ENCODE peak calls at places on chromosome 13, in nine cellular contexts. One of them, this sample, is unnamed.

GRCh38 chr13:101919541-101920306 is 467.2 kb downstream of the ITGBL1 start:
- DNase-seq in GM04503: no peak
- DNase-seq in posterior cingulate gyrus: no peak
- DNase-seq in nephron progenitor cell: peak
- DNase-seq in NCI-H1417: peak
- DNase-seq in NCI-H2081: peak
- DNase-seq in right atrium auricular region: no peak
- DNase-seq in small intestine: no peak
- DNase-seq in IMR-90: peak
- DNase-seq in this sample: peak

GRCh38 chr13:36819811-36820140 is 754 bp downstream of the RFXAP start:
- DNase-seq in GM04503: no peak
- DNase-seq in posterior cingulate gyrus: no peak
- DNase-seq in nephron progenitor cell: no peak
- DNase-seq in NCI-H1417: peak
- DNase-seq in NCI-H2081: no peak
- DNase-seq in right atrium auricular region: no peak
- DNase-seq in small intestine: peak
- DNase-seq in IMR-90: peak
- DNase-seq in this sample: peak

GRCh38 chr13:93685900-93686299 is 459.3 kb downstream of the GPC6 start:
- DNase-seq in GM04503: no peak
- DNase-seq in posterior cingulate gyrus: no peak
- DNase-seq in nephron progenitor cell: no peak
- DNase-seq in NCI-H1417: no peak
- DNase-seq in NCI-H2081: no peak
- DNase-seq in right atrium auricular region: no peak
- DNase-seq in small intestine: no peak
- DNase-seq in IMR-90: no peak
- DNase-seq in this sample: no peak

GRCh38 chr13:35824395-35824794 is 306.8 kb downstream of the DCLK1 start:
- DNase-seq in GM04503: no peak
- DNase-seq in posterior cingulate gyrus: peak
- DNase-seq in nephron progenitor cell: no peak
- DNase-seq in NCI-H1417: no peak
- DNase-seq in NCI-H2081: no peak
- DNase-seq in right atrium auricular region: no peak
- DNase-seq in small intestine: no peak
- DNase-seq in IMR-90: no peak
- DNase-seq in this sample: no peak

GRCh38 chr13:113453962-113454361 is 674 bp upstream of the ADPRHL1 start:
- DNase-seq in GM04503: peak
- DNase-seq in posterior cingulate gyrus: no peak
- DNase-seq in nephron progenitor cell: no peak
- DNase-seq in NCI-H1417: no peak
- DNase-seq in NCI-H2081: no peak
- DNase-seq in right atrium auricular region: no peak
- DNase-seq in small intestine: no peak
- DNase-seq in IMR-90: no peak
- DNase-seq in this sample: no peak

GRCh38 chr13:107819071-107819470 is 396.3 kb downstream of the LIG4 start:
- DNase-seq in GM04503: no peak
- DNase-seq in posterior cingulate gyrus: no peak
- DNase-seq in nephron progenitor cell: no peak
- DNase-seq in NCI-H1417: no peak
- DNase-seq in NCI-H2081: no peak
- DNase-seq in right atrium auricular region: no peak
- DNase-seq in small intestine: no peak
- DNase-seq in IMR-90: no peak
- DNase-seq in this sample: no peak

GRCh38 chr13:45162194-45162593 is 38.7 kb downstream of the KCTD4 start:
- DNase-seq in GM04503: no peak
- DNase-seq in posterior cingulate gyrus: no peak
- DNase-seq in nephron progenitor cell: no peak
- DNase-seq in NCI-H1417: no peak
- DNase-seq in NCI-H2081: no peak
- DNase-seq in right atrium auricular region: no peak
- DNase-seq in small intestine: no peak
- DNase-seq in IMR-90: peak
- DNase-seq in this sample: no peak

GRCh38 chr13:39253774-39254173 is 215.5 kb downstream of the NHLRC3 start:
- DNase-seq in GM04503: no peak
- DNase-seq in posterior cingulate gyrus: no peak
- DNase-seq in nephron progenitor cell: no peak
- DNase-seq in NCI-H1417: no peak
- DNase-seq in NCI-H2081: no peak
- DNase-seq in right atrium auricular region: no peak
- DNase-seq in small intestine: no peak
- DNase-seq in IMR-90: peak
- DNase-seq in this sample: no peak

GRCh38 chr13:110559986-110560385 is 1.5 kb downstream of the RAB20 start:
- DNase-seq in GM04503: no peak
- DNase-seq in posterior cingulate gyrus: no peak
- DNase-seq in nephron progenitor cell: no peak
- DNase-seq in NCI-H1417: no peak
- DNase-seq in NCI-H2081: no peak
- DNase-seq in right atrium auricular region: no peak
- DNase-seq in small intestine: no peak
- DNase-seq in IMR-90: no peak
- DNase-seq in this sample: no peak

GRCh38 chr13:104671901-104672300 is 1605.7 kb upstream of the SLC10A2 start:
- DNase-seq in GM04503: no peak
- DNase-seq in posterior cingulate gyrus: no peak
- DNase-seq in nephron progenitor cell: no peak
- DNase-seq in NCI-H1417: no peak
- DNase-seq in NCI-H2081: no peak
- DNase-seq in right atrium auricular region: no peak
- DNase-seq in small intestine: no peak
- DNase-seq in IMR-90: no peak
- DNase-seq in this sample: no peak

GRCh38 chr13:94860981-94861407 is 148.6 kb upstream of the SOX21 start:
- DNase-seq in GM04503: no peak
- DNase-seq in posterior cingulate gyrus: no peak
- DNase-seq in nephron progenitor cell: no peak
- DNase-seq in NCI-H1417: no peak
- DNase-seq in NCI-H2081: no peak
- DNase-seq in right atrium auricular region: no peak
- DNase-seq in small intestine: no peak
- DNase-seq in IMR-90: peak
- DNase-seq in this sample: no peak

GRCh38 chr13:38636756-38637155 is 50.1 kb upstream of the FREM2 start:
- DNase-seq in GM04503: no peak
- DNase-seq in posterior cingulate gyrus: no peak
- DNase-seq in nephron progenitor cell: no peak
- DNase-seq in NCI-H1417: no peak
- DNase-seq in NCI-H2081: no peak
- DNase-seq in right atrium auricular region: no peak
- DNase-seq in small intestine: peak
- DNase-seq in IMR-90: no peak
- DNase-seq in this sample: no peak

GRCh38 chr13:20873348-20873747 is 29.2 kb downstream of the XPO4 start:
- DNase-seq in GM04503: peak
- DNase-seq in posterior cingulate gyrus: no peak
- DNase-seq in nephron progenitor cell: no peak
- DNase-seq in NCI-H1417: no peak
- DNase-seq in NCI-H2081: no peak
- DNase-seq in right atrium auricular region: no peak
- DNase-seq in small intestine: no peak
- DNase-seq in IMR-90: peak
- DNase-seq in this sample: no peak

GRCh38 chr13:23547000-23547590 is 23.1 kb upstream of the TNFRSF19 start:
- DNase-seq in GM04503: peak
- DNase-seq in posterior cingulate gyrus: no peak
- DNase-seq in nephron progenitor cell: peak
- DNase-seq in NCI-H1417: no peak
- DNase-seq in NCI-H2081: no peak
- DNase-seq in right atrium auricular region: peak
- DNase-seq in small intestine: no peak
- DNase-seq in IMR-90: peak
- DNase-seq in this sample: no peak

GRCh38 chr13:50400930-50401553 is 385.8 kb downstream of the KCNRG start:
- DNase-seq in GM04503: peak
- DNase-seq in posterior cingulate gyrus: no peak
- DNase-seq in nephron progenitor cell: no peak
- DNase-seq in NCI-H1417: no peak
- DNase-seq in NCI-H2081: no peak
- DNase-seq in right atrium auricular region: no peak
- DNase-seq in small intestine: no peak
- DNase-seq in IMR-90: peak
- DNase-seq in this sample: no peak

GRCh38 chr13:51539887-51540286 is 44.4 kb upstream of the WDFY2 start:
- DNase-seq in GM04503: no peak
- DNase-seq in posterior cingulate gyrus: no peak
- DNase-seq in nephron progenitor cell: no peak
- DNase-seq in NCI-H1417: no peak
- DNase-seq in NCI-H2081: no peak
- DNase-seq in right atrium auricular region: no peak
- DNase-seq in small intestine: no peak
- DNase-seq in IMR-90: peak
- DNase-seq in this sample: peak

GRCh38 chr13:105665284-105665683 is 870.2 kb downstream of the EFNB2 start:
- DNase-seq in GM04503: peak
- DNase-seq in posterior cingulate gyrus: no peak
- DNase-seq in nephron progenitor cell: no peak
- DNase-seq in NCI-H1417: no peak
- DNase-seq in NCI-H2081: no peak
- DNase-seq in right atrium auricular region: no peak
- DNase-seq in small intestine: no peak
- DNase-seq in IMR-90: peak
- DNase-seq in this sample: no peak

GRCh38 chr13:26529441-26529840 is 28.0 kb upstream of the WASF3 start:
- DNase-seq in GM04503: peak
- DNase-seq in posterior cingulate gyrus: no peak
- DNase-seq in nephron progenitor cell: peak
- DNase-seq in NCI-H1417: no peak
- DNase-seq in NCI-H2081: no peak
- DNase-seq in right atrium auricular region: no peak
- DNase-seq in small intestine: peak
- DNase-seq in IMR-90: peak
- DNase-seq in this sample: no peak

GRCh38 chr13:75302031-75302430 is 179.9 kb downstream of the TBC1D4 start:
- DNase-seq in GM04503: no peak
- DNase-seq in posterior cingulate gyrus: no peak
- DNase-seq in nephron progenitor cell: no peak
- DNase-seq in NCI-H1417: no peak
- DNase-seq in NCI-H2081: no peak
- DNase-seq in right atrium auricular region: no peak
- DNase-seq in small intestine: no peak
- DNase-seq in IMR-90: no peak
- DNase-seq in this sample: no peak

GRCh38 chr13:43830481-43830873 is 43.7 kb upstream of the ENOX1 start:
- DNase-seq in GM04503: peak
- DNase-seq in posterior cingulate gyrus: no peak
- DNase-seq in nephron progenitor cell: no peak
- DNase-seq in NCI-H1417: no peak
- DNase-seq in NCI-H2081: no peak
- DNase-seq in right atrium auricular region: no peak
- DNase-seq in small intestine: no peak
- DNase-seq in IMR-90: peak
- DNase-seq in this sample: no peak

GRCh38 chr13:110874508-110874960 is 40.3 kb downstream of the ANKRD10 start:
- DNase-seq in GM04503: no peak
- DNase-seq in posterior cingulate gyrus: peak
- DNase-seq in nephron progenitor cell: peak
- DNase-seq in NCI-H1417: peak
- DNase-seq in NCI-H2081: peak
- DNase-seq in right atrium auricular region: peak
- DNase-seq in small intestine: peak
- DNase-seq in IMR-90: peak
- DNase-seq in this sample: peak

GRCh38 chr13:36395280-36395679 is 37.0 kb upstream of the CCNA1 start:
- DNase-seq in GM04503: peak
- DNase-seq in posterior cingulate gyrus: no peak
- DNase-seq in nephron progenitor cell: no peak
- DNase-seq in NCI-H1417: no peak
- DNase-seq in NCI-H2081: no peak
- DNase-seq in right atrium auricular region: no peak
- DNase-seq in small intestine: no peak
- DNase-seq in IMR-90: peak
- DNase-seq in this sample: peak

GRCh38 chr13:51806571-51806970 is 2.6 kb upstream of the DHRS12 start:
- DNase-seq in GM04503: no peak
- DNase-seq in posterior cingulate gyrus: no peak
- DNase-seq in nephron progenitor cell: no peak
- DNase-seq in NCI-H1417: peak
- DNase-seq in NCI-H2081: no peak
- DNase-seq in right atrium auricular region: no peak
- DNase-seq in small intestine: peak
- DNase-seq in IMR-90: peak
- DNase-seq in this sample: no peak

GRCh38 chr13:77521194-77521593 is 14.3 kb upstream of the SCEL start:
- DNase-seq in GM04503: no peak
- DNase-seq in posterior cingulate gyrus: no peak
- DNase-seq in nephron progenitor cell: no peak
- DNase-seq in NCI-H1417: no peak
- DNase-seq in NCI-H2081: no peak
- DNase-seq in right atrium auricular region: no peak
- DNase-seq in small intestine: no peak
- DNase-seq in IMR-90: no peak
- DNase-seq in this sample: no peak

GRCh38 chr13:60572855-60573254 is 175.8 kb downstream of the TDRD3 start:
- DNase-seq in GM04503: no peak
- DNase-seq in posterior cingulate gyrus: no peak
- DNase-seq in nephron progenitor cell: peak
- DNase-seq in NCI-H1417: no peak
- DNase-seq in NCI-H2081: no peak
- DNase-seq in right atrium auricular region: no peak
- DNase-seq in small intestine: no peak
- DNase-seq in IMR-90: no peak
- DNase-seq in this sample: no peak

GRCh38 chr13:113969311-113969972 is 4.4 kb downstream of the C13orf46 start:
- DNase-seq in GM04503: no peak
- DNase-seq in posterior cingulate gyrus: no peak
- DNase-seq in nephron progenitor cell: no peak
- DNase-seq in NCI-H1417: no peak
- DNase-seq in NCI-H2081: no peak
- DNase-seq in right atrium auricular region: no peak
- DNase-seq in small intestine: no peak
- DNase-seq in IMR-90: no peak
- DNase-seq in this sample: no peak

GRCh38 chr13:52411629-52412028 is 5.7 kb upstream of the THSD1 start:
- DNase-seq in GM04503: peak
- DNase-seq in posterior cingulate gyrus: no peak
- DNase-seq in nephron progenitor cell: no peak
- DNase-seq in NCI-H1417: no peak
- DNase-seq in NCI-H2081: no peak
- DNase-seq in right atrium auricular region: no peak
- DNase-seq in small intestine: no peak
- DNase-seq in IMR-90: peak
- DNase-seq in this sample: no peak

GRCh38 chr13:35471466-35472307 is 4.8 kb downstream of the MAB21L1 start:
- DNase-seq in GM04503: no peak
- DNase-seq in posterior cingulate gyrus: no peak
- DNase-seq in nephron progenitor cell: peak
- DNase-seq in NCI-H1417: no peak
- DNase-seq in NCI-H2081: no peak
- DNase-seq in right atrium auricular region: no peak
- DNase-seq in small intestine: no peak
- DNase-seq in IMR-90: no peak
- DNase-seq in this sample: peak

GRCh38 chr13:113407103-113407530 is 43.2 kb upstream of the GRTP1 start:
- DNase-seq in GM04503: no peak
- DNase-seq in posterior cingulate gyrus: no peak
- DNase-seq in nephron progenitor cell: no peak
- DNase-seq in NCI-H1417: no peak
- DNase-seq in NCI-H2081: no peak
- DNase-seq in right atrium auricular region: no peak
- DNase-seq in small intestine: no peak
- DNase-seq in IMR-90: no peak
- DNase-seq in this sample: no peak

GRCh38 chr13:101202590-101202989 is 213.7 kb downstream of the NALCN start:
- DNase-seq in GM04503: no peak
- DNase-seq in posterior cingulate gyrus: no peak
- DNase-seq in nephron progenitor cell: no peak
- DNase-seq in NCI-H1417: no peak
- DNase-seq in NCI-H2081: no peak
- DNase-seq in right atrium auricular region: no peak
- DNase-seq in small intestine: no peak
- DNase-seq in IMR-90: no peak
- DNase-seq in this sample: peak

GRCh38 chr13:49608932-49609331 is 19.4 kb upstream of the ARL11 start:
- DNase-seq in GM04503: no peak
- DNase-seq in posterior cingulate gyrus: no peak
- DNase-seq in nephron progenitor cell: no peak
- DNase-seq in NCI-H1417: no peak
- DNase-seq in NCI-H2081: no peak
- DNase-seq in right atrium auricular region: no peak
- DNase-seq in small intestine: no peak
- DNase-seq in IMR-90: peak
- DNase-seq in this sample: no peak